ENCODE peak calls at places on chromosomes 1 and 21, in four cellular contexts. B is mammary epithelial cell, W is PC-3, R is esophagus squamous epithelium. J is an unnamed sample.

GRCh38 chr1:151146072-151146415 is 387 bp downstream of the SEMA6C start:
- DNase-seq in R (no peak), B (no peak), W (no peak), J (no peak)

GRCh38 chr1:7827134-7827955 is 25.5 kb downstream of the UTS2 start:
- DNase-seq in B (no peak), R (no peak), W (no peak), J (no peak)

GRCh38 chr1:222457513-222457912 is 90.4 kb downstream of the HHIPL2 start:
- DNase-seq in W (no peak), R (no peak), B (no peak), J (no peak)

GRCh38 chr1:89671775-89672488 is 39.0 kb downstream of the LRRC8C start:
- DNase-seq in B (peak), W (peak), R (no peak), J (no peak)

GRCh38 chr1:203480525-203481084 is 5.0 kb downstream of the PRELP start:
- DNase-seq in B (peak), W (peak), R (no peak), J (no peak)

GRCh38 chr1:80153762-80154555 is 1147.4 kb upstream of the ADGRL4 start:
- DNase-seq in B (peak), R (no peak), W (no peak), J (no peak)

GRCh38 chr1:24418898-24419628 is 3.5 kb downstream of the NIPAL3 start:
- DNase-seq in R (no peak), W (peak), B (peak), J (no peak)

GRCh38 chr1:153928776-153929432 is 6.1 kb upstream of the GATAD2B start:
- DNase-seq in W (no peak), R (no peak), B (no peak), J (no peak)

GRCh38 chr1:162165528-162165927 is 96.0 kb downstream of the NOS1AP start:
- DNase-seq in B (no peak), W (peak), R (no peak), J (no peak)

GRCh38 chr1:41418868-41419583 is 57.8 kb downstream of the FOXO6 start:
- DNase-seq in B (peak), R (peak), W (peak), J (peak)
- TF ChIP-seq CTCF in B (no peak), R (peak), W (peak), J (peak)

DNA sequence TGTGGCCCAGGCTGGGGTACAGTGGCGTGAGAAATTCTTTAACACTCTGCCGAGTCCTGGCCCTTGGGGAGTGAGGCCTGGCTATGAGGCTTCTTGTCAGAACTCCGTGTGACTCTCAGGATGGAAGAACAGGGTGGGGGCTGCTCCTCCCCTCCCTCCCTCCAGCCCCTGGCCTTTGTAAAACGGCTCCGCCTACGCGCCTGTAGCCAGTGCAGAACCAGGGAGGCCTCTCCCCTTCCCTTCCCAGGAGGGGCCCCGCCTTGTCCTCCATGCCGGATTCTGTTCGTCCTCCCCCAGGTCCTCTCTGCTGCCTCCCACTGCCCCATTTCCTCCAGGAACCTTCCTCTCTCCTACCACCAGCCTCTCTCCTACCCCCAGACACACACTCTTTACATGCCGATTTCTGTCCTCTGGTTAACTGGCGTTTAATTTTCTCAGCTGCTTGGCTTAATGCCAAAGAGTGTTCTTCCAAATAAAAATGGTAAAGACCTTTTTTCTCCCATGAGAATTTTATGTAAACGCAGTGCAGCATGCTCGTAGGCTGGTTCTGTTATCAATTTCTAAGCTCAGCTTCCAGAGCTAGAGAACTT is 21.0 kb downstream of the PDE9A start:
- DNase-seq in W (no peak), R (no peak), B (no peak), J (no peak)
- H3K4me3 ChIP-seq in W (no peak), R (peak), B (no peak), J (no peak)

GRCh38 chr1:207654320-207654719 is 9.4 kb downstream of the CR1L start:
- DNase-seq in R (no peak), B (no peak), W (peak), J (no peak)
- TF ChIP-seq CTCF in R (peak), B (peak), W (peak), J (peak)

GRCh38 chr1:112708002-112708448 is 1.1 kb upstream of the RHOC start:
- DNase-seq in R (no peak), W (no peak), B (no peak), J (no peak)
- H3K4me3 ChIP-seq in R (no peak), W (peak), B (no peak), J (no peak)

GRCh38 chr1:43381609-43382008 is 8.0 kb downstream of the MED8 start:
- DNase-seq in R (no peak), W (no peak), B (no peak), J (no peak)

GRCh38 chr1:43379476-43379875 is 10.1 kb downstream of the MED8 start:
- DNase-seq in B (no peak), W (no peak), R (no peak), J (no peak)

GRCh38 chr1:43382027-43382771 is 7.4 kb downstream of the MED8 start:
- DNase-seq in W (no peak), R (no peak), B (no peak), J (no peak)

GRCh38 chr1:43386676-43387075 is 2.9 kb downstream of the MED8 start:
- DNase-seq in R (no peak), B (no peak), W (no peak), J (no peak)

DNA sequence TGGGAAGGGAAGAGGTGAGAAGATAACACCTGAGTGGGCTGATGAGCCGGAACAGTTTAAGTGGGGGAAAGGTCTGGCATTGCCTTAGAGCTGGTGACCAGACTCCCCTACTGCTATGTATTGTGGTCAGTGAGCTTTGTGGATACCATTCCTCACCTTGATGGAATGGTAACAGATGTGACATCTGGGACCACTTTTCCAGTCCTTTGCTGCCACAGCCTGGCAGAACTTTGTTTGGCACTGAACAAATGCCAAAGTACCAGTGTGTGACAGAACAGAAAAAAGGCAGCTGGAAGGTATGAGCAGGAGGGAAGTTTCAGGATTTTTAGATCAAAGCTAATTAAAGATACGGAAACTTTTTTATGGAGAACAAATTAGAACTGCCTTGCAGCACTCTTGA is 6.2 kb downstream of the MED8 start:
- DNase-seq in R (no peak), B (no peak), W (peak), J (no peak)
- TF ChIP-seq CTCF in R (peak), B (peak), W (peak), J (no peak)

GRCh38 chr1:100627936-100628335 is 90.0 kb downstream of the GPR88 start:
- DNase-seq in W (no peak), R (no peak), B (no peak), J (no peak)
- H3K4me3 ChIP-seq in W (no peak), R (no peak), B (no peak), J (no peak)

J was measured in retinal pigment epithelial cell.